ENCODE peak calls at places on chromosomes 13 and 19, in eight cellular contexts. V is transverse colon, O is cardiac fibroblast, Y is thyroid gland, R is astrocyte of the cerebellum, E is fibroblast of villous mesenchyme, C is psoas muscle, S is pancreas. W is an unnamed sample.
A peak's percentile ranks its signal among the peaks of the same experiment; 100 is the strongest.

GRCh38 chr19:18435848-18436631 is 1.9 kb downstream of the ISYNA1 start:
- DNase-seq in S (no peak), R (no peak), Y (no peak), E (no peak), O (no peak), V (no peak), C (peak; percentile 56), W (no peak)

GRCh38 chr13:49629196-49629938 is 1.1 kb downstream of the ARL11 start:
- DNase-seq in Y (no peak), E (no peak), R (no peak), C (no peak), V (no peak), O (no peak), S (no peak), W (no peak)

GRCh38 chr13:34678154-34678553 is 263.9 kb upstream of the NBEA start:
- DNase-seq in R (no peak), V (no peak), E (peak; percentile 8), S (no peak), C (no peak), O (peak; percentile 39), Y (no peak), W (peak; percentile 76)

GRCh38 chr13:59534806-59535205 is 628.9 kb downstream of the DIAPH3 start:
- DNase-seq in Y (no peak), R (no peak), C (no peak), E (no peak), S (no peak), V (no peak), O (no peak), W (no peak)

GRCh38 chr13:106573855-106574254 is 5.9 kb upstream of the ARGLU1 start:
- DNase-seq in S (no peak), C (peak; percentile 73), Y (peak; percentile 86), R (no peak), V (peak; percentile 22), O (peak; percentile 65), E (no peak), W (peak; percentile 46)

GRCh38 chr19:5080030-5080644 is 111.2 kb downstream of the KDM4B start:
- DNase-seq in C (peak; percentile 51), Y (no peak), V (no peak), R (no peak), S (no peak), O (no peak), E (no peak), W (no peak)

GRCh38 chr19:27846944-27847343 is 1366.0 kb downstream of the UQCRFS1 start:
- DNase-seq in E (no peak), R (no peak), V (no peak), C (no peak), O (no peak), Y (no peak), S (no peak), W (no peak)

GRCh38 chr13:93714171-93714570 is 487.6 kb downstream of the GPC6 start:
- DNase-seq in Y (no peak), E (no peak), S (no peak), C (no peak), V (no peak), O (no peak), R (no peak), W (no peak)

GRCh38 chr13:30129411-30129810 is 177.9 kb downstream of the KATNAL1 start:
- DNase-seq in C (no peak), R (no peak), V (no peak), Y (no peak), S (no peak), O (no peak), E (no peak), W (no peak)

GRCh38 chr13:39612023-39612637 is 9.1 kb upstream of the LHFPL6 start:
- DNase-seq in O (peak; percentile 86), C (no peak), R (peak; percentile 78), S (no peak), E (peak; percentile 84), V (peak; percentile 65), Y (peak; percentile 75), W (peak; percentile 84)

GRCh38 chr13:34462843-34463242 is 479.2 kb upstream of the NBEA start:
- DNase-seq in Y (no peak), O (peak; percentile 40), V (no peak), E (peak; percentile 30), R (peak; percentile 3), C (no peak), S (no peak), W (peak; percentile 64)

GRCh38 chr19:34391813-34392212 is 12.4 kb upstream of the PDCD2L start:
- DNase-seq in E (no peak), R (no peak), O (no peak), S (no peak), Y (no peak), C (no peak), V (no peak), W (no peak)

GRCh38 chr13:43377955-43378354 is 354.6 kb downstream of the DNAJC15 start:
- DNase-seq in E (no peak), S (no peak), C (no peak), Y (no peak), R (no peak), V (no peak), O (peak; percentile 45), W (peak; percentile 72)

GRCh38 chr13:73273276-73273675 is 214.5 kb downstream of the KLF5 start:
- DNase-seq in V (no peak), S (no peak), O (no peak), Y (no peak), R (no peak), C (no peak), E (no peak), W (no peak)

GRCh38 chr13:60318186-60318585 is 78.8 kb upstream of the TDRD3 start:
- DNase-seq in E (no peak), V (no peak), R (no peak), Y (no peak), S (no peak), C (no peak), O (no peak), W (no peak)

DNA sequence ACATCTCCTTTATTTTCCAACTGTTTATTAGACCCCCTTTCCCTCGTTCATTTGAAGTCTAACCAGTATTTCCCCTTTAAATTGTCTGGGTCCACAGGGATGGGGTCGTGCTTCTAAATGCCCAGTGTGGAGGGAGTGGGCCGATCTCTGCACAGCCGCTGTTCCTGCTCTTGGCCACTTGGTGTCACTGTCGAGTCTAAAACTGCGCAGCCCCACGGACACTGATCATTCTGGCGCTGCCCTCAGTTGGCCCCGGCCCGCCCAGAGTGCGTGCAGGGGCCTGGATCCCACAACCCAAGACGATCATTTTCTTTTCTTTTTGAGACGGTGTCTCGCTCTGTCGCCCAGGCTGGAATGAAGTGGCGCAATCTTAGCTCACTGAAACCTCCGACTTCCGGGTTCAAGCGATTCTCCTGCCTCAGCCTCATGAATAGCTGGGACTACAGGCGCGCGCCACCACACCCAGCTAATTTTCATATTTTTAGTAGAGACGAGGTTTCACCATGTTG is 12.0 kb downstream of the WDR88 start:
- DNase-seq in C (peak; percentile 80), E (peak; percentile 50), R (peak; percentile 8), O (peak; percentile 56), Y (peak; percentile 53), S (peak; percentile 75), V (peak; percentile 71), W (peak; percentile 62)
- H3K4me3 ChIP-seq in C (no peak overlapping the region), E (no peak overlapping the region), R (no peak overlapping the region), O (no peak overlapping the region), Y (no peak overlapping the region), S (no peak overlapping the region), V (peak overlapping the region; percentile 19), W (no peak overlapping the region)

GRCh38 chr19:50632151-50632835 is 7.4 kb downstream of the SYT3 start:
- DNase-seq in Y (no peak), V (no peak), C (no peak), E (no peak), O (no peak), S (no peak), R (no peak), W (no peak)
- TF ChIP-seq CTCF in Y (no peak), V (no peak), C (no peak), E (no peak), O (peak; percentile 2), S (no peak), R (no peak), W (no peak)

DNA sequence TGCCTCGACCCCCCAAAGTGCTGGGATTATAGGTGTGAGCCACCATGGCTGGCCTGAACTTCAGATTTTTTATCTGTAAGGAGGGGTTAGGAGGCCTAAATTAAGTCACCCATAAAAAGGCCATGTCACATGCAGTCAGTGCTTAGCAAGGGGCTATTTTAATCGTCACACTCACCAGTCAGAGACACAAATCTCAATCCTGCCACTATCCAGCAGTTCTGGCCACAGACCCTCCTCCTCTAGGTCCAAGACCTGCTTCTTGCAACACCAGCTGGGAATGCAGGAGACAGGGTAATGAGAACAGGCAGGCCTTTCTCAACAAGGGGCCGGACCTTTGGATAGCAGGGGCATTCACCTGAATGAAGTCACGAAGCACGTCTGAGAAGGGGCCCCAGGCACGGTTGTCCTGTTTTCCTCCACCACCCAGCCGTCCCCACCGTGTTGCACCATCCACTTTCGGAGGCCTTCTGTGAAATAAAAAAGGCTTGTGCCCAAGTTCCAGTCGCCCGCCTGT is 1.4 kb downstream of the FBXO27 start:
- DNase-seq in Y (no peak), O (no peak), R (no peak), E (no peak), C (no peak), V (no peak), S (no peak), W (peak; percentile 6)
- H3K4me3 ChIP-seq in Y (no peak overlapping the region), O (peak overlapping the region; percentile 63), R (peak overlapping the region; percentile 53), E (peak overlapping the region; percentile 69), C (peak overlapping the region; percentile 69), V (peak overlapping the region; percentile 32), S (peak overlapping the region; percentile 83), W (peak overlapping the region; percentile 58)

GRCh38 chr19:24048261-24048660 is 38.7 kb upstream of the ZNF254 start:
- DNase-seq in V (no peak), E (no peak), S (no peak), R (no peak), Y (no peak), C (no peak), O (no peak), W (no peak)
- TF ChIP-seq CTCF in V (no peak), E (no peak), S (no peak), R (peak; percentile 2), Y (no peak), C (no peak), O (peak; percentile 17), W (no peak)

DNA sequence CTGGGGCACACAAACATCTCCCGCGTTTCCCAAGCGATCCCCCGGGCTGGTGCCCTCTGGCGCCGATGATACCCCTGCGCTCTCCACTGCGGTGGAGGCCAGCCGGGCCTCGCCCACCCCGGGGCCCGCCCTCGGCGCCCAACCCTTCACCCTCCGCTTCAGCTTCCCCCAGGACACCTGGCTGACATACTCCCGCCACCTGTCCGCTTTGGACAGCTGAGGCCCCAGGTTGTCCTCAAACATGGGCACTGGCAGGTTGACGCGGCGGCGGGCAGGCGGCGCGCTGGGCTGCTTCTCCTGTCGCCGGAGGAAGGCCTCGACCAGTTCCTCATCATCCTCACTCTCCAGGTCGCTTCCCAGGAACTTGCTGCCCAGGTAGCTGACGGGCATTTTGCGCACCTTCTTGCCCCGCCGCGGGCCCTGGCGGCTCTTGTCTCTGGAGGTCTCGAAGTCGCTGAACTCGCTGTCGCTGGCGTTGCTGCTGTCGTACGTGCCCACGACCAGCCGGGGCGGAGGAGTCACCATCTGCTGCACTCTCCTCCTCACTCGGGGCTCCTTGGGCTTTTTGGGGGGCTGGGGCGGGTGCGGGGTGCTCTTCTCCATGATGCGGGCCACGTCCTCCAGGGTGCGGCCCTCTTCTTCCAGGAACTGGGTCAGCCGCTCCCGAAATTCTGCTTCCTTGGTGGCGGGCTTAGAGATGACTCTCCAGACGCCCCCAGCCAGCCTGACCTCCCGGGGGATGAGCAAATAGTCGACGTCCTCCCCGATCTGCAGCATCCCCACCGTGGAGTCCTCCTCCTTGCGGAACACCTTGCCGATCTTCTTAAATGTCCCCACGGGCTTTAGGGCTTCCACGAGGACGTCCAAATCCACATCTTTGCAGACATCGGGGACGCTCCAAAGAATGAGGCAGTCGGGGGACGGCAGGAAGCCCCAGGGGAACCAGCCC is 1.1 kb downstream of the CCDC8 start:
- DNase-seq in E (no peak), Y (peak; percentile 35), R (no peak), O (no peak), S (peak; percentile 81), V (no peak), C (no peak), W (no peak)
- H3K4me3 ChIP-seq in E (peak overlapping the region; percentile 83), Y (peak overlapping the region; percentile 37), R (peak overlapping the region; percentile 58), O (peak overlapping the region; percentile 55), S (peak overlapping the region; percentile 52), V (peak overlapping the region; percentile 16), C (peak overlapping the region; percentile 57), W (peak overlapping the region; percentile 69)

W was measured in fibroblast of pulmonary artery.